ENCODE peak calls at places on chromosome 5, in seven cellular contexts. One of them, this sample, is unnamed. For H3K4me1, the result is how much of the 10 kb centered on the place peaks cover.

GRCh38 chr5:157955541-157956172 is 96.7 kb upstream of the CLINT1 start:
- DNase-seq in lower lobe of right lung: no peak
- DNase-seq in upper lobe of right lung: no peak
- DNase-seq in left lung: no peak
- DNase-seq in esophagus squamous epithelium: no peak
- DNase-seq in heart left ventricle: no peak
- DNase-seq in PC-9: no peak
- DNase-seq in this sample: peak

GRCh38 chr5:17282283-17283120 is 65.1 kb downstream of the BASP1 start:
- DNase-seq in lower lobe of right lung: no peak
- DNase-seq in upper lobe of right lung: no peak
- DNase-seq in left lung: no peak
- DNase-seq in esophagus squamous epithelium: peak
- DNase-seq in heart left ventricle: no peak
- DNase-seq in PC-9: no peak
- DNase-seq in this sample: no peak

GRCh38 chr5:98499892-98500291 is 273.6 kb upstream of the RGMB start:
- DNase-seq in lower lobe of right lung: no peak
- DNase-seq in upper lobe of right lung: no peak
- DNase-seq in left lung: no peak
- DNase-seq in esophagus squamous epithelium: no peak
- DNase-seq in heart left ventricle: no peak
- DNase-seq in PC-9: no peak
- DNase-seq in this sample: no peak

GRCh38 chr5:114223866-114224265 is 138.0 kb upstream of the KCNN2 start:
- DNase-seq in lower lobe of right lung: no peak
- DNase-seq in upper lobe of right lung: no peak
- DNase-seq in left lung: no peak
- DNase-seq in esophagus squamous epithelium: no peak
- DNase-seq in heart left ventricle: no peak
- DNase-seq in PC-9: no peak
- DNase-seq in this sample: peak

GRCh38 chr5:172713113-172713808 is 57.7 kb downstream of the DUSP1 start:
- DNase-seq in lower lobe of right lung: peak
- DNase-seq in upper lobe of right lung: peak
- DNase-seq in left lung: peak
- DNase-seq in esophagus squamous epithelium: no peak
- DNase-seq in heart left ventricle: peak
- DNase-seq in PC-9: peak
- DNase-seq in this sample: no peak

GRCh38 chr5:38755171-38755570 is 90.6 kb upstream of the OSMR start:
- DNase-seq in lower lobe of right lung: no peak
- DNase-seq in upper lobe of right lung: no peak
- DNase-seq in left lung: no peak
- DNase-seq in esophagus squamous epithelium: no peak
- DNase-seq in heart left ventricle: no peak
- DNase-seq in PC-9: no peak
- DNase-seq in this sample: no peak

GRCh38 chr5:67648201-67648671 is 451.6 kb upstream of the CD180 start:
- DNase-seq in lower lobe of right lung: peak
- DNase-seq in upper lobe of right lung: peak
- DNase-seq in left lung: peak
- DNase-seq in esophagus squamous epithelium: no peak
- DNase-seq in heart left ventricle: peak
- DNase-seq in PC-9: no peak
- DNase-seq in this sample: no peak

GRCh38 chr5:158746979-158747378 is 352.7 kb downstream of the EBF1 start:
- DNase-seq in lower lobe of right lung: no peak
- DNase-seq in upper lobe of right lung: no peak
- DNase-seq in left lung: no peak
- DNase-seq in esophagus squamous epithelium: no peak
- DNase-seq in heart left ventricle: no peak
- DNase-seq in PC-9: no peak
- DNase-seq in this sample: no peak

GRCh38 chr5:40333459-40334241 is 346.1 kb upstream of the PTGER4 start:
- DNase-seq in lower lobe of right lung: no peak
- DNase-seq in upper lobe of right lung: no peak
- DNase-seq in left lung: no peak
- DNase-seq in esophagus squamous epithelium: no peak
- DNase-seq in heart left ventricle: no peak
- DNase-seq in PC-9: no peak
- DNase-seq in this sample: peak

GRCh38 chr5:149152317-149152746 is 11.0 kb downstream of the ABLIM3 start:
- DNase-seq in lower lobe of right lung: no peak
- DNase-seq in upper lobe of right lung: no peak
- DNase-seq in left lung: no peak
- DNase-seq in esophagus squamous epithelium: no peak
- DNase-seq in heart left ventricle: no peak
- DNase-seq in PC-9: no peak
- DNase-seq in this sample: no peak

GRCh38 chr5:10702040-10702629 is 58.9 kb downstream of the DAP start:
- DNase-seq in lower lobe of right lung: no peak
- DNase-seq in upper lobe of right lung: no peak
- DNase-seq in left lung: no peak
- DNase-seq in esophagus squamous epithelium: no peak
- DNase-seq in heart left ventricle: no peak
- DNase-seq in PC-9: peak
- DNase-seq in this sample: no peak

GRCh38 chr5:366541-367357 is 45.2 kb downstream of the AHRR start:
- DNase-seq in lower lobe of right lung: no peak
- DNase-seq in upper lobe of right lung: no peak
- DNase-seq in left lung: no peak
- DNase-seq in esophagus squamous epithelium: no peak
- DNase-seq in heart left ventricle: no peak
- DNase-seq in PC-9: no peak
- DNase-seq in this sample: no peak

GRCh38 chr5:55535199-55535905 is 588 bp upstream of the PLPP1 start:
- DNase-seq in lower lobe of right lung: no peak
- DNase-seq in upper lobe of right lung: no peak
- DNase-seq in left lung: no peak
- DNase-seq in esophagus squamous epithelium: no peak
- DNase-seq in heart left ventricle: no peak
- DNase-seq in PC-9: no peak
- DNase-seq in this sample: no peak

GRCh38 chr5:172985596-172985995 is 2.0 kb downstream of the ATP6V0E1 start:
- DNase-seq in lower lobe of right lung: no peak
- DNase-seq in upper lobe of right lung: no peak
- DNase-seq in left lung: no peak
- DNase-seq in esophagus squamous epithelium: no peak
- DNase-seq in heart left ventricle: no peak
- DNase-seq in PC-9: no peak
- DNase-seq in this sample: peak

GRCh38 chr5:68047035-68047434 is 168.5 kb upstream of the PIK3R1 start:
- DNase-seq in lower lobe of right lung: no peak
- DNase-seq in upper lobe of right lung: no peak
- DNase-seq in left lung: no peak
- DNase-seq in esophagus squamous epithelium: no peak
- DNase-seq in heart left ventricle: no peak
- DNase-seq in PC-9: no peak
- DNase-seq in this sample: peak

GRCh38 chr5:56327810-56328209 is 94.7 kb upstream of the ANKRD55 start:
- DNase-seq in lower lobe of right lung: no peak
- DNase-seq in upper lobe of right lung: no peak
- DNase-seq in left lung: no peak
- DNase-seq in esophagus squamous epithelium: no peak
- DNase-seq in heart left ventricle: no peak
- DNase-seq in PC-9: no peak
- DNase-seq in this sample: no peak

GRCh38 chr5:80269991-80270438 is 14.2 kb upstream of the SERINC5 start:
- DNase-seq in lower lobe of right lung: no peak
- DNase-seq in upper lobe of right lung: no peak
- DNase-seq in left lung: no peak
- DNase-seq in esophagus squamous epithelium: no peak
- DNase-seq in heart left ventricle: no peak
- DNase-seq in PC-9: no peak
- DNase-seq in this sample: no peak

GRCh38 chr5:123091988-123092583 is 3.0 kb downstream of the PRDM6 start:
- DNase-seq in lower lobe of right lung: no peak
- DNase-seq in upper lobe of right lung: no peak
- DNase-seq in left lung: no peak
- DNase-seq in esophagus squamous epithelium: no peak
- DNase-seq in heart left ventricle: no peak
- DNase-seq in PC-9: no peak
- DNase-seq in this sample: no peak

GRCh38 chr5:158609729-158610128 is 490.0 kb downstream of the EBF1 start:
- DNase-seq in lower lobe of right lung: no peak
- DNase-seq in upper lobe of right lung: no peak
- DNase-seq in left lung: no peak
- DNase-seq in esophagus squamous epithelium: no peak
- DNase-seq in heart left ventricle: no peak
- DNase-seq in PC-9: no peak
- DNase-seq in this sample: no peak

GRCh38 chr5:127296321-127296720 is 5.7 kb downstream of the MEGF10 start:
- DNase-seq in lower lobe of right lung: no peak
- DNase-seq in upper lobe of right lung: no peak
- DNase-seq in left lung: no peak
- DNase-seq in esophagus squamous epithelium: no peak
- DNase-seq in heart left ventricle: no peak
- DNase-seq in PC-9: no peak
- DNase-seq in this sample: peak

GRCh38 chr5:2919310-2920018 is 168.0 kb upstream of the IRX2 start:
- DNase-seq in lower lobe of right lung: no peak
- DNase-seq in upper lobe of right lung: no peak
- DNase-seq in left lung: no peak
- DNase-seq in esophagus squamous epithelium: no peak
- DNase-seq in heart left ventricle: no peak
- DNase-seq in PC-9: no peak
- DNase-seq in this sample: no peak

GRCh38 chr5:154757647-154758406 is 2.6 kb downstream of the LARP1 start:
- DNase-seq in lower lobe of right lung: no peak
- DNase-seq in upper lobe of right lung: no peak
- DNase-seq in left lung: no peak
- DNase-seq in esophagus squamous epithelium: no peak
- DNase-seq in heart left ventricle: no peak
- DNase-seq in PC-9: no peak
- DNase-seq in this sample: peak

GRCh38 chr5:157592594-157592993 is 17.0 kb upstream of the ADAM19 start:
- DNase-seq in lower lobe of right lung: no peak
- DNase-seq in upper lobe of right lung: no peak
- DNase-seq in left lung: no peak
- DNase-seq in esophagus squamous epithelium: no peak
- DNase-seq in heart left ventricle: no peak
- DNase-seq in PC-9: no peak
- DNase-seq in this sample: no peak

DNA sequence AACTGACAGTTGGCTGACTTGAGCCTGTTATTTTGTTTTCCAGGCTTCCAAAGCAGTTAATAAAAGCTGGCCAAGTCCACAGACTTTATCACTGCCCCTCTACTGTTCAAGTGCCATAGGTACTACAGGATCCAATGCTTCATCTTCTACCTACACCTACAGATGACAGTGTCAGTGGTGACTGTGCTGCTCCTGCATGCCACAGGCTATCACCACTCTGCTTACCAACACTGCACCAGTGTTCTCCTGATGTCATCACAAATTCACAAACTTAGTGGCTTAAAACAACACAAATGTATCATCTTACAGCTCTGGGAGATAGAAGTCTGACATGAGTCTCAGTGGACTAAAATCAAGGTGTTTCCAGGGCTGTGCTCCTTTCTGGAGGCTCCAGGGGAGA is 26.6 kb downstream of the HMGCS1 start:
- DNase-seq in lower lobe of right lung: no peak
- DNase-seq in upper lobe of right lung: no peak
- DNase-seq in left lung: no peak
- DNase-seq in esophagus squamous epithelium: no peak
- DNase-seq in heart left ventricle: no peak
- DNase-seq in PC-9: no peak
- DNase-seq in this sample: peak
- H3K4me1 ChIP-seq in lower lobe of right lung: under half
- H3K4me1 ChIP-seq in upper lobe of right lung: under half
- H3K4me1 ChIP-seq in left lung: under half
- H3K4me1 ChIP-seq in esophagus squamous epithelium: under half
- H3K4me1 ChIP-seq in heart left ventricle: under half
- H3K4me1 ChIP-seq in PC-9: under half
- H3K4me1 ChIP-seq in this sample: under half

GRCh38 chr5:30413540-30413939 is 779.9 kb upstream of the CDH6 start:
- DNase-seq in lower lobe of right lung: no peak
- DNase-seq in upper lobe of right lung: no peak
- DNase-seq in left lung: no peak
- DNase-seq in esophagus squamous epithelium: no peak
- DNase-seq in heart left ventricle: no peak
- DNase-seq in PC-9: no peak
- DNase-seq in this sample: no peak
- TF ChIP-seq CTCF in lower lobe of right lung: no peak
- TF ChIP-seq CTCF in upper lobe of right lung: no peak
- TF ChIP-seq CTCF in left lung: no peak
- TF ChIP-seq CTCF in esophagus squamous epithelium: no peak
- TF ChIP-seq CTCF in heart left ventricle: no peak
- TF ChIP-seq CTCF in PC-9: no peak
- TF ChIP-seq CTCF in this sample: no peak

DNA sequence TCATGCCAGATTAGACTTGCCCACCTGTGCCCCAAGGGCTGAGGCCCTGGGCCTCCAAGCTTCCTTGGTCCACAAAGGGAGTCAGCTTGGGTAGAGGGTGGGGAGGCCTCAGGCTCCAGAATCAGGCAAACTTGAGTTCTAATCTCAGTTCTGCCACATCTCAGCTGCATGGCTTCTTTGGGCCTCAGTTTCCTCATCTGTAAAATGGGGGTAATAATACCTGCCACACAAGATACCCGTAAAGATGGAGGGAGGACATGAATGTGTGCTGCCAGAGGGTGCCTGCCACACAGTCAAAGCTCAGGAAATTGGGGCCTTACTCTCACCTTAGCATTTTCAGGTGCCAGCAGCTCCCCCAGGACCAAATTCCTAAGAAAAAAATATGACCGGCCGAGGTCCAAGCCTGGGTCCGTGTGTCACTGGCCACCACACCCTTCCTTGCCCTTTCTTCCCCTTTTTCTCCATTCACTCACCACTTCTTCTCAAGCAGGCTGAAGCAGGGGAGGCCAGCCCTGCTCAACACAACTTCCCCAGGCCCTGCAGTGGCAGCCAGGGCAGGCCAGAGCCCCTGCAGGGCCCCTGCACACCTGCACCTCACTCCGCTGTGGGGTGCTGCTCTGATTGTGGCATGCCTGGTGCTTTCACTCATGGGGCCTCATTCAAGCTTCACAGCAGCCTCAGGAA is 3.8 kb downstream of the RGS14 start:
- DNase-seq in lower lobe of right lung: peak
- DNase-seq in upper lobe of right lung: no peak
- DNase-seq in left lung: no peak
- DNase-seq in esophagus squamous epithelium: no peak
- DNase-seq in heart left ventricle: no peak
- DNase-seq in PC-9: no peak
- DNase-seq in this sample: no peak
- H3K4me1 ChIP-seq in lower lobe of right lung: half or more
- H3K4me1 ChIP-seq in upper lobe of right lung: under half
- H3K4me1 ChIP-seq in left lung: half or more
- H3K4me1 ChIP-seq in esophagus squamous epithelium: half or more
- H3K4me1 ChIP-seq in heart left ventricle: under half
- H3K4me1 ChIP-seq in PC-9: under half
- H3K4me1 ChIP-seq in this sample: under half

DNA sequence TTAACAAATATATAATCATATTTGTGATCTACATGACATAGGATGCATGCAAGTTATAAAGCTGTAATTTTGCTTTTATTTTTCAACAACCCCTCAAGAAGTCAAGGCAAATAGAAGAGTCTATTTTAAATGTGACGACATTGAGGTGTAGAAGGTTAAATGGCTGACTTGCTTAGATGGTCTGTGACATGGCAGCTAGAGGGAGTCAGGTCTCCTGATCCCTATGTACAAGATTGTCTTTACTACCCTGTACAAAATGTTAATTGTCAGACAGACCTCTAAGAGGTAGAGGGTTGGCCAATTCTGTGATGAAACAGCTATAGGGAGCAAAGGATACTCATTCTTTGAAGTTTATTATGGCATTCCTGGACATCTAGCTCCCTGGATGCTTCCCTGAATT is 380.9 kb upstream of the MEF2C start:
- DNase-seq in lower lobe of right lung: no peak
- DNase-seq in upper lobe of right lung: no peak
- DNase-seq in left lung: no peak
- DNase-seq in esophagus squamous epithelium: no peak
- DNase-seq in heart left ventricle: no peak
- DNase-seq in PC-9: no peak
- DNase-seq in this sample: no peak
- TF ChIP-seq CTCF in lower lobe of right lung: no peak
- TF ChIP-seq CTCF in upper lobe of right lung: no peak
- TF ChIP-seq CTCF in left lung: no peak
- TF ChIP-seq CTCF in esophagus squamous epithelium: no peak
- TF ChIP-seq CTCF in heart left ventricle: no peak
- TF ChIP-seq CTCF in PC-9: no peak
- TF ChIP-seq CTCF in this sample: no peak

This sample was measured in foreskin keratinocyte.